ENCODE peak calls at places on chromosomes 6 and 20, in five cellular contexts. E, C, Y, G and K are unnamed samples.

GRCh38 chr6:38803129-38803528 is 88.0 kb downstream of the DNAH8 start:
- DNase-seq in E (no peak), C (no peak), Y (no peak), G (no peak), K (no peak)

GRCh38 chr6:14121936-14122344 is 4.4 kb downstream of the CD83 start:
- DNase-seq in E (no peak), C (no peak), Y (no peak), G (no peak), K (no peak)

GRCh38 chr20:33407251-33407650 is 5.9 kb upstream of the CDK5RAP1 start:
- DNase-seq in E (no peak), C (no peak), Y (no peak), G (no peak), K (no peak)

GRCh38 chr20:43955244-43956191 is 40.9 kb downstream of the TOX2 start:
- DNase-seq in E (peak; percentile 95), C (no peak), Y (peak; percentile 97), G (no peak), K (no peak)

GRCh38 chr6:81304486-81304885 is 448.0 kb downstream of the TENT5A start:
- DNase-seq in E (no peak), C (no peak), Y (peak; percentile 20), G (no peak), K (no peak)

GRCh38 chr6:169237496-169238134 is 16.0 kb downstream of the THBS2 start:
- DNase-seq in E (no peak), C (no peak), Y (no peak), G (no peak), K (no peak)

GRCh38 chr6:169724554-169725269 is 412 bp upstream of the PHF10 start:
- DNase-seq in E (no peak), C (peak; percentile 87), Y (peak; percentile 9), G (peak; percentile 37), K (peak; percentile 68)

GRCh38 chr6:169804427-169804826 is 53.0 kb downstream of the ERMARD start:
- DNase-seq in E (no peak), C (no peak), Y (no peak), G (no peak), K (no peak)

GRCh38 chr6:71338540-71339316 is 50.1 kb downstream of the OGFRL1 start:
- DNase-seq in E (no peak), C (no peak), Y (no peak), G (no peak), K (no peak)

GRCh38 chr6:113347420-113347819 is 509.7 kb upstream of the MARCKS start:
- DNase-seq in E (no peak), C (no peak), Y (no peak), G (no peak), K (no peak)

GRCh38 chr6:85464260-85464644 is 14.4 kb downstream of the NT5E start:
- DNase-seq in E (peak; percentile 96), C (no peak), Y (peak; percentile 93), G (peak; percentile 43), K (no peak)

GRCh38 chr6:54861846-54862616 is 15.5 kb downstream of the FAM83B start:
- DNase-seq in E (no peak), C (no peak), Y (no peak), G (no peak), K (no peak)

GRCh38 chr6:195861-196360 is 96.4 kb upstream of the DUSP22 start:
- DNase-seq in E (no peak), C (no peak), Y (peak; percentile 23), G (peak; percentile 59), K (no peak)

GRCh38 chr20:13008761-13009681 is at the start of gene SPTLC3:
- DNase-seq in E (no peak), C (peak; percentile 22), Y (peak; percentile 45), G (no peak), K (no peak)

GRCh38 chr6:170020041-170020583 is 268.7 kb downstream of the ERMARD start:
- DNase-seq in E (no peak), C (no peak), Y (peak; percentile 31), G (no peak), K (no peak)

GRCh38 chr6:154993026-154993425 is 2.1 kb upstream of the TIAM2 start:
- DNase-seq in E (no peak), C (no peak), Y (peak; percentile 68), G (no peak), K (no peak)

GRCh38 chr6:121497869-121498462 is 62.5 kb downstream of the GJA1 start:
- DNase-seq in E (no peak), C (no peak), Y (no peak), G (peak; percentile 32), K (no peak)

GRCh38 chr6:7042056-7042653 is 65.6 kb upstream of the RREB1 start:
- DNase-seq in E (no peak), C (no peak), Y (no peak), G (no peak), K (peak; percentile 18)

GRCh38 chr6:165439928-165440554 is 130.6 kb upstream of the C6orf118 start:
- DNase-seq in E (peak; percentile 6), C (no peak), Y (peak; percentile 54), G (no peak), K (no peak)

GRCh38 chr6:82183642-82184282 is 63.8 kb downstream of the IBTK start:
- DNase-seq in E (no peak), C (no peak), Y (peak; percentile 23), G (no peak), K (no peak)

GRCh38 chr6:39496951-39497350 is 174.4 kb upstream of the KCNK16 start:
- DNase-seq in E (no peak), C (no peak), Y (peak; percentile 82), G (peak; percentile 54), K (no peak)

GRCh38 chr6:7773322-7773721 is 47.4 kb downstream of the BMP6 start:
- DNase-seq in E (no peak), C (no peak), Y (no peak), G (no peak), K (no peak)

GRCh38 chr20:1629321-1629720 is 9.5 kb upstream of the SIRPB1 start:
- DNase-seq in E (no peak), C (no peak), Y (no peak), G (no peak), K (no peak)

GRCh38 chr20:62660768-62661167 is 18.5 kb downstream of the SLCO4A1 start:
- DNase-seq in E (no peak), C (no peak), Y (no peak), G (no peak), K (no peak)

GRCh38 chr6:119096683-119097310 is 18.3 kb upstream of the FAM184A start:
- DNase-seq in E (no peak), C (no peak), Y (peak; percentile 24), G (peak; percentile 79), K (peak; percentile 40)

GRCh38 chr6:85291326-85291725 is 158.6 kb upstream of the NT5E start:
- DNase-seq in E (no peak), C (no peak), Y (no peak), G (no peak), K (no peak)

GRCh38 chr6:42616716-42617115 is 52.9 kb downstream of the UBR2 start:
- DNase-seq in E (no peak), C (no peak), Y (peak; percentile 41), G (no peak), K (no peak)

GRCh38 chr6:137625808-137626207 is 131.6 kb upstream of the OLIG3 start:
- DNase-seq in E (no peak), C (no peak), Y (no peak), G (no peak), K (no peak)
- TF ChIP-seq CTCF in E (no peak), C (peak; percentile 9), Y (no peak), G (no peak), K (no peak)

GRCh38 chr20:48630342-48631075 is 197.3 kb downstream of the PREX1 start:
- DNase-seq in E (no peak), C (no peak), Y (no peak), G (no peak), K (no peak)

GRCh38 chr20:48629960-48630315 is 197.9 kb downstream of the PREX1 start:
- DNase-seq in E (no peak), C (no peak), Y (no peak), G (no peak), K (no peak)

GRCh38 chr20:48631114-48632016 is 196.4 kb downstream of the PREX1 start:
- DNase-seq in E (peak; percentile 10), C (no peak), Y (peak; percentile 70), G (no peak), K (no peak)

GRCh38 chr20:48627737-48628128 is 200.1 kb downstream of the PREX1 start:
- DNase-seq in E (no peak), C (no peak), Y (no peak), G (no peak), K (no peak)

GRCh38 chr20:48629069-48629959 is 198.5 kb downstream of the PREX1 start:
- DNase-seq in E (no peak), C (no peak), Y (no peak), G (no peak), K (no peak)
- TF ChIP-seq CTCF in E (no peak), C (no peak), Y (no peak), G (no peak), K (no peak)

GRCh38 chr6:103854059-103854458 is 1005.7 kb downstream of the HACE1 start:
- DNase-seq in E (no peak), C (no peak), Y (no peak), G (no peak), K (no peak)
- TF ChIP-seq CTCF in E (no peak), C (no peak), Y (no peak), G (no peak), K (no peak)

DNA sequence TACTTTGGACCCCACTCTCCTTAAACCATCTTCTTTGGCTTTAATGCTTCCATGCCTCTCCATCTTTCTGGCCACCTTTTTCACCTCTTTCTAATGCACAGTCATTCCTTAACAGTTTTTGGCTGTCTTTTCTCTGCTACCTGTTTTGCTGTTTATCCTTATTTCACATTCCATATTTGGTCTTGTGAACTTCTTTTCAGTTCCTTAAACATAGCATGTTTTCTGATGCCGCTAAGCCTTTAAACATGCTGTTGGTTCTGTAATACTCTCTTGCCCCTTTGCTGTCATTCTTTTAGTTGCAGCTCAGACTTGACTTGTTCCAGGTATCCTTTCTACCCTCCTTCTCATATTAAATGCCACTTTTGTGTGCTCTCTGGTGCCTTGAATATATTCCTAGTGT is 35.8 kb downstream of the TOP1 start:
- DNase-seq in E (no peak), C (no peak), Y (no peak), G (no peak), K (no peak)
- TF ChIP-seq CTCF in E (no peak), C (no peak), Y (no peak), G (no peak), K (no peak)

GRCh38 chr6:144216668-144217218 is 66.4 kb downstream of the STX11 start:
- DNase-seq in E (peak; percentile 94), C (no peak), Y (no peak), G (no peak), K (no peak)
- TF ChIP-seq CTCF in E (no peak), C (no peak), Y (peak; percentile 35), G (peak; percentile 31), K (no peak)

GRCh38 chr6:12311106-12311505 is 20.9 kb downstream of the EDN1 start:
- DNase-seq in E (no peak), C (no peak), Y (no peak), G (no peak), K (no peak)
- TF ChIP-seq CTCF in E (peak; percentile 41), C (no peak), Y (no peak), G (no peak), K (no peak)

GRCh38 chr20:64131406-64131805 is 24.0 kb upstream of the NPBWR2 start:
- DNase-seq in E (peak; percentile 11), C (peak; percentile 1), Y (peak; percentile 34), G (no peak), K (no peak)
- TF ChIP-seq CTCF in E (peak; percentile 60), C (no peak), Y (peak; percentile 22), G (no peak), K (no peak)